ENCODE peak calls at places on chromosomes 3 and 15, in seven cellular contexts. L, P, W, B, M, N and K are unnamed samples.

GRCh38 chr3:72891053-72891855 is 3.4 kb downstream of the GXYLT2 start:
- DNase-seq in B (no peak), N (no peak), P (peak; percentile 88), M (no peak), W (peak; percentile 100), L (peak; percentile 87), K (no peak)

GRCh38 chr15:95609096-95609495 is 721.4 kb upstream of the NR2F2 start:
- DNase-seq in M (no peak), N (no peak), L (no peak), B (no peak), P (no peak), W (peak; percentile 35), K (no peak)

GRCh38 chr3:187130346-187131066 is 8.8 kb downstream of the RPL39L start:
- DNase-seq in W (peak; percentile 81), N (peak; percentile 41), M (peak; percentile 64), P (no peak), L (peak; percentile 46), B (peak; percentile 22), K (no peak)

GRCh38 chr3:117322866-117323265 is 613.3 kb downstream of the TUSC7 start:
- DNase-seq in B (no peak), L (peak; percentile 2), N (no peak), M (no peak), P (no peak), W (peak; percentile 1), K (peak; percentile 5)

GRCh38 chr15:26106556-26106955 is 243.4 kb upstream of the ATP10A start:
- DNase-seq in P (no peak), N (no peak), W (no peak), M (no peak), L (no peak), B (no peak), K (no peak)

GRCh38 chr3:126056123-126056522 is 27.8 kb downstream of the SLC41A3 start:
- DNase-seq in N (no peak), P (no peak), M (no peak), W (no peak), B (no peak), L (no peak), K (no peak)

GRCh38 chr3:99720985-99721632 is 82.7 kb downstream of the COL8A1 start:
- DNase-seq in W (no peak), L (peak; percentile 76), M (no peak), P (peak; percentile 35), B (no peak), N (no peak), K (no peak)

GRCh38 chr3:63429905-63430304 is 151.8 kb downstream of the SYNPR start:
- DNase-seq in W (no peak), M (no peak), L (no peak), N (no peak), P (no peak), B (no peak), K (no peak)

GRCh38 chr3:8825153-8825825 is 55.9 kb upstream of the OXTR start:
- DNase-seq in M (no peak), B (no peak), P (no peak), W (no peak), L (no peak), N (no peak), K (no peak)

GRCh38 chr15:77354064-77354463 is 65.8 kb downstream of the PEAK1 start:
- DNase-seq in W (no peak), B (no peak), L (no peak), N (no peak), P (no peak), M (no peak), K (no peak)

GRCh38 chr15:78007211-78007956 is 70.1 kb downstream of the TBC1D2B start:
- DNase-seq in M (no peak), N (no peak), P (no peak), L (no peak), W (no peak), B (no peak), K (no peak)

GRCh38 chr15:33154366-33155166 is 39.9 kb downstream of the FMN1 start:
- DNase-seq in L (peak; percentile 95), W (peak; percentile 58), B (no peak), P (no peak), N (no peak), M (no peak), K (no peak)

GRCh38 chr3:168034152-168034928 is 61.4 kb downstream of the GOLIM4 start:
- DNase-seq in M (no peak), W (peak; percentile 78), B (no peak), L (peak; percentile 8), P (no peak), N (no peak), K (no peak)

GRCh38 chr3:187743195-187744141 is 1.8 kb downstream of the BCL6 start:
- DNase-seq in B (peak; percentile 22), P (peak; percentile 10), W (peak; percentile 80), L (peak; percentile 46), M (peak; percentile 73), N (no peak), K (no peak)

GRCh38 chr3:49175530-49175929 is 4.1 kb downstream of the KLHDC8B start:
- DNase-seq in N (no peak), M (no peak), L (no peak), B (no peak), P (no peak), W (no peak), K (no peak)

GRCh38 chr3:76096836-76097587 is 311.7 kb upstream of the ZNF717 start:
- DNase-seq in P (no peak), B (no peak), M (no peak), N (no peak), W (peak; percentile 59), L (no peak), K (no peak)

GRCh38 chr3:58723197-58723596 is 56.6 kb upstream of the FAM3D start:
- DNase-seq in N (no peak), P (no peak), B (no peak), M (no peak), L (no peak), W (peak; percentile 66), K (no peak)

GRCh38 chr15:41284425-41285177 is 47.8 kb downstream of the OIP5 start:
- DNase-seq in L (peak; percentile 8), M (no peak), B (no peak), N (no peak), P (peak; percentile 17), W (peak; percentile 16), K (no peak)